ENCODE peak calls at places on chromosome 19, in six cellular contexts. One of them, this sample, is unnamed.

GRCh38 chr19:48053076-48053475 is 9.2 kb upstream of the CABP5 start:
- DNase-seq in HepG2: no peak
- DNase-seq in K562: no peak
- DNase-seq in H1: no peak
- DNase-seq in HCT116: no peak
- DNase-seq in SK-N-SH: no peak
- DNase-seq in this sample: no peak

GRCh38 chr19:33690461-33691427 is 69.0 kb downstream of the CHST8 start:
- DNase-seq in HepG2: no peak
- DNase-seq in K562: no peak
- DNase-seq in H1: no peak
- DNase-seq in HCT116: no peak
- DNase-seq in SK-N-SH: peak
- DNase-seq in this sample: no peak

GRCh38 chr19:5338661-5339469 is 1.7 kb downstream of the PTPRS start:
- DNase-seq in HepG2: no peak
- DNase-seq in K562: no peak
- DNase-seq in H1: peak
- DNase-seq in HCT116: no peak
- DNase-seq in SK-N-SH: peak
- DNase-seq in this sample: no peak

GRCh38 chr19:3852614-3853254 is 16.1 kb downstream of the ZFR2 start:
- DNase-seq in HepG2: peak
- DNase-seq in K562: no peak
- DNase-seq in H1: no peak
- DNase-seq in HCT116: peak
- DNase-seq in SK-N-SH: no peak
- DNase-seq in this sample: peak

GRCh38 chr19:5929646-5930045 is 15.6 kb downstream of the CAPS start:
- DNase-seq in HepG2: no peak
- DNase-seq in K562: peak
- DNase-seq in H1: no peak
- DNase-seq in HCT116: no peak
- DNase-seq in SK-N-SH: no peak
- DNase-seq in this sample: no peak

GRCh38 chr19:13100871-13101589 is 1.6 kb downstream of the LYL1 start:
- DNase-seq in HepG2: no peak
- DNase-seq in K562: peak
- DNase-seq in H1: no peak
- DNase-seq in HCT116: no peak
- DNase-seq in SK-N-SH: no peak
- DNase-seq in this sample: no peak

GRCh38 chr19:58554494-58555368 is at the start of gene CHMP2A:
- DNase-seq in HepG2: peak
- DNase-seq in K562: peak
- DNase-seq in H1: peak
- DNase-seq in HCT116: peak
- DNase-seq in SK-N-SH: peak
- DNase-seq in this sample: peak

GRCh38 chr19:53057904-53058579 is 13.5 kb downstream of the ERVV-2 start:
- DNase-seq in HepG2: no peak
- DNase-seq in K562: no peak
- DNase-seq in H1: peak
- DNase-seq in HCT116: no peak
- DNase-seq in SK-N-SH: peak
- DNase-seq in this sample: peak

GRCh38 chr19:29539668-29540067 is 13.9 kb downstream of the VSTM2B start:
- DNase-seq in HepG2: no peak
- DNase-seq in K562: no peak
- DNase-seq in H1: no peak
- DNase-seq in HCT116: no peak
- DNase-seq in SK-N-SH: no peak
- DNase-seq in this sample: no peak

GRCh38 chr19:49336482-49337266 is 1.5 kb downstream of the CD37 start:
- DNase-seq in HepG2: no peak
- DNase-seq in K562: no peak
- DNase-seq in H1: no peak
- DNase-seq in HCT116: no peak
- DNase-seq in SK-N-SH: no peak
- DNase-seq in this sample: no peak

GRCh38 chr19:46355234-46355990 is 8.5 kb downstream of the PPP5C start:
- DNase-seq in HepG2: peak
- DNase-seq in K562: no peak
- DNase-seq in H1: no peak
- DNase-seq in HCT116: no peak
- DNase-seq in SK-N-SH: no peak
- DNase-seq in this sample: no peak

GRCh38 chr19:34274827-34275625 is 20.7 kb downstream of the GARRE1 start:
- DNase-seq in HepG2: peak
- DNase-seq in K562: no peak
- DNase-seq in H1: no peak
- DNase-seq in HCT116: no peak
- DNase-seq in SK-N-SH: no peak
- DNase-seq in this sample: no peak

GRCh38 chr19:12720851-12721655 is 2.7 kb downstream of the TNPO2 start:
- DNase-seq in HepG2: no peak
- DNase-seq in K562: peak
- DNase-seq in H1: no peak
- DNase-seq in HCT116: no peak
- DNase-seq in SK-N-SH: peak
- DNase-seq in this sample: no peak

GRCh38 chr19:53962887-53963435 is at the start of gene CACNG8:
- DNase-seq in HepG2: no peak
- DNase-seq in K562: peak
- DNase-seq in H1: no peak
- DNase-seq in HCT116: no peak
- DNase-seq in SK-N-SH: peak
- DNase-seq in this sample: no peak

GRCh38 chr19:4172861-4173473 is 9.4 kb downstream of the SIRT6 start:
- DNase-seq in HepG2: no peak
- DNase-seq in K562: peak
- DNase-seq in H1: no peak
- DNase-seq in HCT116: no peak
- DNase-seq in SK-N-SH: peak
- DNase-seq in this sample: peak

DNA sequence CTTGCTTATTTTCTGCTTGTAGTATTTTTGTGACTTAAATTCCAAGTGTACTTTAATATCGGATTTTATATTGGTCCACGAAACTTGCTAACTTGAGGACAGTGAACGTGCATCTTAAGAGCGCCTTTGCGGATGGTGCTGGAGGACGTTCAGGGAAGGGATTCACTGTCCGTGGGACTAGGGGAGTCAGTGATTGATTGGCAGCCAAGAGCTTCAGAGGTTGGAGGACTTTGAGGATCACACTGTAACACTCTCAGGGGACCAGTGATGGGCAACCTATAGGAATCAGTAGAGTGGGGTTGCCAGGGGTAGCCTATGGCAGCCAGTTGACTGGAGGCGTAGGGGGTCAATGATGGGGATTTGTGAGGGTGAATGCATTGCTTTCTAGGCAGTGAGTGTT is 516 bp downstream of the ZNF175 start:
- DNase-seq in HepG2: no peak
- DNase-seq in K562: no peak
- DNase-seq in H1: no peak
- DNase-seq in HCT116: no peak
- DNase-seq in SK-N-SH: peak
- DNase-seq in this sample: no peak
- TF ChIP-seq JUND in HepG2: no peak
- TF ChIP-seq JUND in K562: no peak
- TF ChIP-seq JUND in H1: no peak
- TF ChIP-seq JUND in HCT116: no peak
- TF ChIP-seq JUND in SK-N-SH: no peak
- TF ChIP-seq JUND in this sample: no peak

GRCh38 chr19:41456342-41456918 is 13.5 kb downstream of the ERICH4 start:
- DNase-seq in HepG2: no peak
- DNase-seq in K562: no peak
- DNase-seq in H1: no peak
- DNase-seq in HCT116: no peak
- DNase-seq in SK-N-SH: no peak
- DNase-seq in this sample: no peak
- TF ChIP-seq JUND in HepG2: no peak
- TF ChIP-seq JUND in K562: no peak
- TF ChIP-seq JUND in H1: no peak
- TF ChIP-seq JUND in HCT116: no peak
- TF ChIP-seq JUND in SK-N-SH: no peak
- TF ChIP-seq JUND in this sample: no peak

DNA sequence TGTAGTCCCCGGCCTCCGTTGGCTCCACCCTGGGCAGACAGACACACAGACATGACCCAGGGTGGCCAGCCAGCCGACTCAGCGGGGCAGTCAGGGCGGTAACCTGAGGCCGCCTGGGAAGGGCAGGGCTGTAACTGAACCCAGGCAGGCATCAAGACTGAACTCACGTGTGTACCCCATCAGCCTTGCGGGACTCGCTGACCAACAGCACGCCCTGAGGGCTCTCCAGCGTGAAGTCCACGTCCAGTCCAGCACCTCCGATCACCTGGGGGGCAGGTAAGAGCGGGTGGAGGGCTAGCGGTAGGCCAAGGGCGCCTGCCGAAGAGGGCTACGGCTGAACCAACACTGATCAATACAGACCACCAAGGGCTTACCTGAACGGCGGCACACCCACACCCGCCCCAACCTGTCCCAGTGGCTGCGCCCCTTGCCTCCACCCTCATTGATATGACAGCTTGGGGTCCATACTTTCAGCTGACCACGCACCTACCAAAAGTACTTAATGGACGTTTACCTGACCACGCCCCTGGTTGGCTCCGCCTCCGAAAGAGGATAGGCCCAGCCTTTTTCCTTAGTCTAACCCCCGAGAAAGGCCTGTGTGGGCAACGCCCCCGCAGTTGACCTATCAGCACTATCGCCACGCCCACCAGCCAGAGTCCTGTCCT is 791 bp downstream of the TMED1 start:
- DNase-seq in HepG2: no peak
- DNase-seq in K562: no peak
- DNase-seq in H1: no peak
- DNase-seq in HCT116: no peak
- DNase-seq in SK-N-SH: no peak
- DNase-seq in this sample: peak
- TF ChIP-seq JUND in HepG2: no peak
- TF ChIP-seq JUND in K562: no peak
- TF ChIP-seq JUND in H1: no peak
- TF ChIP-seq JUND in HCT116: peak
- TF ChIP-seq JUND in SK-N-SH: no peak
- TF ChIP-seq JUND in this sample: no peak

GRCh38 chr19:8831832-8832131 is 322 bp downstream of the ZNF558 start:
- DNase-seq in HepG2: no peak
- DNase-seq in K562: no peak
- DNase-seq in H1: no peak
- DNase-seq in HCT116: no peak
- DNase-seq in SK-N-SH: no peak
- DNase-seq in this sample: peak
- TF ChIP-seq JUND in HepG2: no peak
- TF ChIP-seq JUND in K562: no peak
- TF ChIP-seq JUND in H1: no peak
- TF ChIP-seq JUND in HCT116: no peak
- TF ChIP-seq JUND in SK-N-SH: no peak
- TF ChIP-seq JUND in this sample: no peak

DNA sequence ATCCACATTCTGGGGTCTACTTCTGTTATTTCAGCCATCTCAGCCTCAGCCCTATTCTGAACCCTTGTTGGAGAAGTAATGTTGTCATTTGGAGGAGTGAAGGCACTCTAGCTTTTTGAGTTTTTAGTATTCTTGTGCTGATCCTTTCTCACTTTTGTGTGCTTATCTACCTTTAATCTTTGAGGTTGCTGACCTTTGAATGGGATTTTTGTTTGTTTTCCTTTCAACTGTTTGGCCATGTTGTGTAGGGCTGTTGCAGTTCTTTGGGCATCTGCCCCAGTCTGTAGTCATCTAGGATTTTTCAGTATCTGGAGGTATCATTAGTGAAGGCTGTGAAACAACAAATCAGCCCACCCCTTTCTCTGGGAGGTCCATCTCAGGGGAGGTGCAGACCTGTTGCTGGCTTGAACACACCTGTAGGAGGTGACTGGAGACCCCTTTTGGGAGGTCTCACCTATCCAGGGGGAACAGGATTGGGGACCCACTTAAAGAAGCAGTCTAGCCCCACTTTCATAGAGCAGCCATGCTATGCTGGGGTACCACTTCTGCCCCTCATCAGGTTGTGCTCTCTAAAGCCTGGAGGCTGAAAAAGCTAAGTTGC is 1391.4 kb downstream of the UQCRFS1 start:
- DNase-seq in HepG2: no peak
- DNase-seq in K562: no peak
- DNase-seq in H1: no peak
- DNase-seq in HCT116: no peak
- DNase-seq in SK-N-SH: no peak
- DNase-seq in this sample: no peak
- TF ChIP-seq JUND in HepG2: no peak
- TF ChIP-seq JUND in K562: no peak
- TF ChIP-seq JUND in H1: no peak
- TF ChIP-seq JUND in HCT116: no peak
- TF ChIP-seq JUND in SK-N-SH: no peak
- TF ChIP-seq JUND in this sample: no peak

DNA sequence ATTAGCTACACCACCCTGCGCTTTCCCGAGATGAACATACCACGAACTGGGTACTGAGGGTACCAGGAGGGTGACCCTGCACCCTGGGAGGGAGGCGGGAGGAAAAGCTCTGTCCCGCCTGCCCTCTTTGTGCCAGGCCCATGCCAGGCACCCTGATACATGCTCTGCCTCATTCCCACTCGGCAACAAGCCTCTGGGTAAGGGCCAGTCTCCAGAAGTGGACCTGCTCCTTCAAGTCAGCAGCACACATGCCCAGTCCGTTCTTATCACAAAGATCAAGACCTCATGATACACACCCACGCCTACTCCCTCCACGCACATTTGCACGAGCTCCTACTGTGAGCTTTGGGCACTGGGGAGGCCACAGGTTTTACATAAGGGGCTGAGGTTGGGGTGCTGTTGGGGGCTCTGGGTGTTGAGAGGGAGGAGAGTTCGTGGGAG is 2.0 kb upstream of the FFAR1 start:
- DNase-seq in HepG2: no peak
- DNase-seq in K562: no peak
- DNase-seq in H1: no peak
- DNase-seq in HCT116: no peak
- DNase-seq in SK-N-SH: no peak
- DNase-seq in this sample: no peak
- TF ChIP-seq JUND in HepG2: no peak
- TF ChIP-seq JUND in K562: no peak
- TF ChIP-seq JUND in H1: no peak
- TF ChIP-seq JUND in HCT116: no peak
- TF ChIP-seq JUND in SK-N-SH: no peak
- TF ChIP-seq JUND in this sample: no peak

GRCh38 chr19:17341845-17342244 is 4.5 kb downstream of the GTPBP3 start:
- DNase-seq in HepG2: no peak
- DNase-seq in K562: no peak
- DNase-seq in H1: no peak
- DNase-seq in HCT116: no peak
- DNase-seq in SK-N-SH: no peak
- DNase-seq in this sample: no peak

GRCh38 chr19:17339088-17339741 is 1.9 kb downstream of the GTPBP3 start:
- DNase-seq in HepG2: no peak
- DNase-seq in K562: peak
- DNase-seq in H1: no peak
- DNase-seq in HCT116: no peak
- DNase-seq in SK-N-SH: peak
- DNase-seq in this sample: no peak

GRCh38 chr19:17341386-17341785 is 4.0 kb downstream of the GTPBP3 start:
- DNase-seq in HepG2: no peak
- DNase-seq in K562: no peak
- DNase-seq in H1: no peak
- DNase-seq in HCT116: no peak
- DNase-seq in SK-N-SH: no peak
- DNase-seq in this sample: no peak

GRCh38 chr19:17340871-17341357 is 3.6 kb downstream of the GTPBP3 start:
- DNase-seq in HepG2: peak
- DNase-seq in K562: no peak
- DNase-seq in H1: no peak
- DNase-seq in HCT116: no peak
- DNase-seq in SK-N-SH: no peak
- DNase-seq in this sample: peak

GRCh38 chr19:17340302-17340870 is 3.0 kb downstream of the GTPBP3 start:
- DNase-seq in HepG2: peak
- DNase-seq in K562: peak
- DNase-seq in H1: peak
- DNase-seq in HCT116: no peak
- DNase-seq in SK-N-SH: no peak
- DNase-seq in this sample: peak
- TF ChIP-seq JUND in HepG2: no peak
- TF ChIP-seq JUND in K562: no peak
- TF ChIP-seq JUND in H1: no peak
- TF ChIP-seq JUND in HCT116: no peak
- TF ChIP-seq JUND in SK-N-SH: no peak
- TF ChIP-seq JUND in this sample: no peak

This sample was measured in T47D.